ENCODE peak calls at places on chromosomes 16 and 17, in five cellular contexts. N, X, K, O and Z are unnamed samples.

GRCh38 chr16:48971571-48972071 is 310.0 kb downstream of the CBLN1 start:
- DNase-seq in N (no peak), X (no peak), K (no peak), O (no peak), Z (no peak)

GRCh38 chr17:72373910-72374741 is 253.3 kb downstream of the SOX9 start:
- DNase-seq in N (no peak), X (no peak), K (no peak), O (no peak), Z (no peak)

GRCh38 chr16:86570542-86571196 is 4.0 kb downstream of the FOXC2 start:
- DNase-seq in N (no peak), X (no peak), K (peak; percentile 41), O (no peak), Z (no peak)

GRCh38 chr16:50585331-50585776 is 37.2 kb downstream of the NKD1 start:
- DNase-seq in N (no peak), X (peak; percentile 32), K (no peak), O (peak; percentile 81), Z (no peak)

GRCh38 chr16:89071686-89072182 is 21.9 kb upstream of the ACSF3 start:
- DNase-seq in N (no peak), X (no peak), K (no peak), O (no peak), Z (no peak)

GRCh38 chr17:77286641-77287431 is 146.1 kb downstream of the SEC14L1 start:
- DNase-seq in N (no peak), X (peak; percentile 52), K (peak; percentile 81), O (peak; percentile 68), Z (no peak)

GRCh38 chr17:51045616-51046526 is 74.8 kb downstream of the SPAG9 start:
- DNase-seq in N (no peak), X (no peak), K (peak; percentile 62), O (no peak), Z (no peak)

GRCh38 chr16:66476328-66477027 is 49.4 kb downstream of the BEAN1 start:
- DNase-seq in N (peak; percentile 55), X (no peak), K (no peak), O (no peak), Z (peak; percentile 26)

GRCh38 chr17:21275579-21276339 is 8.8 kb upstream of the MAP2K3 start:
- DNase-seq in N (peak; percentile 93), X (peak; percentile 97), K (peak; percentile 75), O (peak; percentile 96), Z (peak; percentile 93)

GRCh38 chr17:27529230-27529796 is 73.1 kb downstream of the KSR1 start:
- DNase-seq in N (no peak), X (peak; percentile 75), K (peak; percentile 34), O (no peak), Z (no peak)
- TF ChIP-seq CTCF in N (no peak), X (no peak), K (no peak), O (no peak), Z (no peak)

GRCh38 chr17:79728908-79729471 is 1.8 kb upstream of the ENPP7 start:
- DNase-seq in N (no peak), X (no peak), K (no peak), O (no peak), Z (no peak)
- H3K4me3 ChIP-seq in N (peak overlapping the region; percentile 47), X (peak overlapping the region; percentile 31), K (no peak overlapping the region), O (peak overlapping the region; percentile 62), Z (no peak overlapping the region)

GRCh38 chr17:10631048-10631700 is 25.9 kb downstream of the MYH3 start:
- DNase-seq in N (peak; percentile 10), X (no peak), K (peak; percentile 50), O (no peak), Z (peak; percentile 29)
- TF ChIP-seq CTCF in N (peak; percentile 88), X (peak; percentile 51), K (peak; percentile 90), O (peak; percentile 51), Z (peak; percentile 86)

DNA sequence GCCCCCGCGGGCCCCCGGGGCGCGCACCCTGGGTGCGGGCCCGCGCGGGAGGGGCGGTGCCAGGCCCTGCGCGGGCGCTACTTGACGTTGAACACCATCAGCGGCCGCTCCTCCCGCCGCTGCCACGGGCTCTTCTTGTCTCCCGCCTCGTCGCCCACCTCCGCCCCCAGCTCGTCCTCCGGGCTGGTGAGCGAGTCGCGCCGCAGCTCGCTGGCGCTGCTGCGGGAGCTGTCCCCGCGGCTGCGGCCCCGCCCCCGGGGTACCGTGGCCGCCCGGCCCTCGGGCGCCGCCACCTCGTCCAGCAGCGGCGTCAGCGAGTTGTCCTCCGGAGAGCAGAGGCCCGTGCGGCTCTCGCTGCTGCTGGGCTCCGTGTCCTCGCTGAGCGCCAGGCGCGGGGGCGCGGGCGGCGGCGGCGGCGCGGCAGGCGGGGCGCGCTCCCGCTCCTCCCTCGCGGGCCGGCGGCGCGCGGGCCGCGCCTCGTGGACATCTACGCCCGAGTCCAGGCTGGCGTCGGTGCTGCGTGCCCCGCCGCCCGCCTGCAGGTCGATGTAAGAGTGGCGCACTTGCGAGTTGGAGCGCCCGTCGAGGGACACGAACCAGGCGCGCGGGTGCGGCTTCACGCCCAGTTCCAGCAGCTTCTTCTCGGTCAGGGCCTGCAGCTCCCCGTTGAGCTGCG is 8.7 kb downstream of the GRN start:
- DNase-seq in N (no peak), X (no peak), K (peak; percentile 11), O (no peak), Z (no peak)
- H3K4me3 ChIP-seq in N (no peak overlapping the region), X (peak overlapping the region; percentile 34), K (no peak overlapping the region), O (peak overlapping the region; percentile 58), Z (peak overlapping the region; percentile 18)

GRCh38 chr17:4967539-4968165 is at the start of gene SPAG7:
- DNase-seq in N (peak; percentile 94), X (peak; percentile 96), K (peak; percentile 99), O (peak; percentile 95), Z (peak; percentile 99)
- TF ChIP-seq CTCF in N (no peak), X (no peak), K (no peak), O (peak; percentile 19), Z (no peak)

GRCh38 chr16:3317315-3317999 is 12.2 kb downstream of the ZNF75A start:
- DNase-seq in N (no peak), X (no peak), K (peak; percentile 44), O (no peak), Z (peak; percentile 19)
- H3K4me3 ChIP-seq in N (no peak overlapping the region), X (no peak overlapping the region), K (no peak overlapping the region), O (no peak overlapping the region), Z (no peak overlapping the region)

GRCh38 chr17:5785867-5786509 is 201.7 kb upstream of the NLRP1 start:
- DNase-seq in N (no peak), X (no peak), K (peak; percentile 79), O (no peak), Z (peak; percentile 82)
- TF ChIP-seq CTCF in N (no peak), X (no peak), K (peak; percentile 36), O (no peak), Z (no peak)

DNA sequence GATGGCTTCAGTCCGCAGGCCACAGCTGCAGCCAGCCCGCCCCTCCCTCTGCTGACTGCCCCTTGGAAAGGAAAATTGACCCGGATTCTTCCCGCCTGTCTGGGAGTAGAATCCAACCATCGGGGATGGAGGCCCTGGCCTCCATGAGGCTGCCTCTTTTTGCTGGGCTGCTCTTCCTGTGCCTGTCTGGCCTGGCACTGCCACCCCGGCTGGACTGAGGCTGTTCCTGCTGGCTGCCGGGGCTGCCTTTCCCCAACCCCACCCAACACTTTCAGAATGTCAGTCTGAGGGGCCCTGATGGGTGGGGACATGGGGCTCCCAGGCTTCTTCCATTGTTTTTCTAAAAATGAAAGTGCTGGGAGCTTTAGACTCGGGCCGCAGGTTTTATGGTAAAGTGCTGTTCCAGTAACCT is 7.3 kb downstream of the BAHCC1 start:
- DNase-seq in N (no peak), X (no peak), K (no peak), O (peak; percentile 60), Z (no peak)
- H3K4me3 ChIP-seq in N (no peak overlapping the region), X (no peak overlapping the region), K (no peak overlapping the region), O (peak overlapping the region; percentile 95), Z (no peak overlapping the region)

GRCh38 chr16:23433261-23433920 is 19.6 kb downstream of the COG7 start:
- DNase-seq in N (no peak), X (peak; percentile 72), K (no peak), O (no peak), Z (no peak)

GRCh38 chr16:23428351-23428750 is 24.6 kb downstream of the COG7 start:
- DNase-seq in N (no peak), X (no peak), K (no peak), O (no peak), Z (no peak)

GRCh38 chr16:23434380-23434779 is 18.6 kb downstream of the COG7 start:
- DNase-seq in N (peak; percentile 77), X (no peak), K (peak; percentile 85), O (no peak), Z (peak; percentile 82)

GRCh38 chr16:23435500-23435899 is 17.5 kb downstream of the COG7 start:
- DNase-seq in N (peak; percentile 79), X (peak; percentile 82), K (peak; percentile 65), O (peak; percentile 42), Z (peak; percentile 78)

DNA sequence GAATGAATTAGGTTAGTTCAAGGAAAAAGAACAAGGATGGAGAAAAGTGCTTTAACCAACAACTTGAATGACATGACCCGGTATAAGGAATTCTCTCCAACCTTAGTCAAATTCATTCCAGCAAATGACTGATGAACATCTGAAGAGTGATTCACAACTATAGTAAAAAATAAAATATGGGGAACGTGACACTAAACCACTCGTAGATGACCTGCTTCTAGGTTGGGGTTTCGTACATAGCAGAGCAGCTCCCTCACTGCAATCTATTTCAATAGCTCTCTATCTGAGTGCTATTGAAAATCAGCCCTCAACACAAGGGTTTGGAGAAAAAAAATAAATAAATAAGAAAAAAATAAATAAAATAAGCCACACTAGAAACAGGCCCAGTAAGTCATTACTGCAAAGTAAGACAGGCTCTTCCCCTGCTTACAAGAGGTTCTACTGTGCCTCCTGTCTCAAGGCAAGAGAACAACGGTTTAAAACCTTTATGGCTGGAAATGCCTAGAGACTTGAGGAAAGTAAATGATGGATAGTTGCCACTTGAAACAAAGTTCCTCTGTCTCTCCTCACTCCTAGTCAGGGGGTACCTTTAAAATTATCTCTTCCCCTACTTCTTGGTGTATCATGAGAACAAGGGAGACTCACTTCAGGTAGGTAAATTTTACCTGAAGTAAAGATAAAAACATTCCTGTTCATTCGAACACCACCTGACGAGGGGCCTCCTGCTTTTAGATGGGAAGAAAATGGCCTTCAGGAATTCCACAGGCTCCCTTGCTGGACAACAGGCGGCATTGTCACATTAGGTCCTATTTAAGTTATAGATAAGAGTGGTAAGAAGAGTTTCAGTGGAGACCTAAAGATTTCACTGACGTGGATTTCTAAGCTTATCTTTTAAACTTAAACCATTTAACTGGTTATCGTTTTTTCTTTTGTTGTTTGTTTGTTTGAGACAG is 20.5 kb downstream of the COG7 start:
- DNase-seq in N (peak; percentile 55), X (no peak), K (no peak), O (no peak), Z (no peak)
- TF ChIP-seq CTCF in N (peak; percentile 45), X (peak; percentile 23), K (no peak), O (no peak), Z (no peak)

GRCh38 chr16:87964049-87964448 is 12.8 kb downstream of the BANP start:
- DNase-seq in N (no peak), X (no peak), K (peak; percentile 14), O (no peak), Z (no peak)
- H3K4me3 ChIP-seq in N (no peak overlapping the region), X (no peak overlapping the region), K (no peak overlapping the region), O (no peak overlapping the region), Z (no peak overlapping the region)